ENCODE peak calls at places on chromosomes 6 and 20, in nine cellular contexts. A is Peyer's patch; D is activated naive CD4-positive, alpha-beta T cell treated with anti-CD3 and anti-CD28 coated beads, Interleukin-2, amount 10 ng/mL, durations not matched to agents 7 days and 5 days; I is NCI-H1105 treated with DMSO at 0.1 percent for 48 hours; F is NCI-H510A treated with DMSO at 0.1 percent for 48 hours; R is fibroblast of mammary gland; V is fibroblast of the conjunctiva; P is left cardiac atrium; G is non-pigmented ciliary epithelial cell. C is an unnamed sample.

GRCh38 chr6:99563056-99563723 is 5.3 kb downstream of the CCNC start:
- DNase-seq in I (no peak), F (no peak), A (no peak), P (no peak), G (no peak), R (no peak), D (no peak), V (no peak), C (peak)

GRCh38 chr6:54273214-54273820 is 34.9 kb upstream of the TINAG start:
- DNase-seq in V (no peak), D (no peak), I (no peak), A (no peak), R (no peak), F (no peak), P (no peak), G (no peak), C (no peak)

GRCh38 chr6:156563710-156564109 is 213.5 kb upstream of the ARID1B start:
- DNase-seq in P (peak), D (no peak), V (no peak), F (peak), I (peak), R (no peak), A (no peak), G (no peak), C (no peak)

GRCh38 chr6:68040312-68040778 is 594.7 kb upstream of the ADGRB3 start:
- DNase-seq in F (no peak), D (no peak), I (no peak), P (no peak), V (no peak), R (no peak), G (no peak), A (no peak), C (no peak)

GRCh38 chr6:17167327-17167979 is 65.6 kb downstream of the STMND1 start:
- DNase-seq in D (no peak), V (peak), R (peak), F (no peak), G (no peak), P (peak), I (no peak), A (no peak), C (no peak)

GRCh38 chr20:25571240-25571639 is 14.1 kb downstream of the NINL start:
- DNase-seq in I (no peak), F (no peak), A (no peak), P (no peak), R (no peak), D (no peak), V (no peak), G (no peak), C (no peak)

GRCh38 chr6:190596-191395 is 101.5 kb upstream of the DUSP22 start:
- DNase-seq in I (peak), D (peak), F (no peak), V (no peak), P (no peak), A (no peak), G (no peak), R (no peak), C (no peak)

GRCh38 chr6:83853968-83854501 is 875 bp downstream of the RIPPLY2 start:
- DNase-seq in V (no peak), A (no peak), P (no peak), F (peak), D (no peak), R (no peak), G (no peak), I (peak), C (no peak)

GRCh38 chr6:90892271-90892670 is 305.4 kb upstream of the MAP3K7 start:
- DNase-seq in I (no peak), R (no peak), P (no peak), D (no peak), V (no peak), A (no peak), G (no peak), F (no peak), C (no peak)

GRCh38 chr6:129766959-129767728 is 57.2 kb upstream of the ARHGAP18 start:
- DNase-seq in F (peak), A (peak), V (no peak), G (no peak), R (peak), D (peak), I (peak), P (no peak), C (no peak)

GRCh38 chr6:37631295-37631694 is 66.4 kb downstream of the MDGA1 start:
- DNase-seq in P (no peak), G (no peak), D (no peak), V (no peak), R (no peak), I (no peak), F (peak), A (no peak), C (no peak)

GRCh38 chr20:21048841-21049273 is 57.3 kb downstream of the LINC00237 start:
- DNase-seq in V (no peak), D (peak), P (peak), F (no peak), I (peak), G (no peak), R (peak), A (peak), C (no peak)

GRCh38 chr20:47480239-47480638 is 21.4 kb upstream of the NCOA3 start:
- DNase-seq in I (no peak), P (no peak), A (no peak), G (no peak), F (no peak), R (no peak), V (no peak), D (no peak), C (no peak)

GRCh38 chr6:149636116-149636515 is 12.4 kb downstream of the KATNA1 start:
- DNase-seq in F (no peak), P (no peak), R (peak), V (peak), G (no peak), I (no peak), D (no peak), A (no peak), C (no peak)

GRCh38 chr20:22904411-22904810 is 130.7 kb upstream of the SSTR4 start:
- DNase-seq in P (no peak), V (no peak), G (no peak), I (no peak), F (no peak), D (no peak), R (peak), A (no peak), C (no peak)

GRCh38 chr6:160917581-160917980 is 74.0 kb upstream of the MAP3K4 start:
- DNase-seq in R (no peak), D (no peak), F (no peak), V (no peak), G (no peak), P (no peak), I (no peak), A (no peak), C (no peak)

GRCh38 chr6:20168668-20169633 is 43.3 kb downstream of the MBOAT1 start:
- DNase-seq in A (no peak), P (no peak), D (no peak), F (no peak), R (peak), V (no peak), I (no peak), G (no peak), C (no peak)

GRCh38 chr6:34039943-34040342 is 105.9 kb downstream of the GRM4 start:
- DNase-seq in R (no peak), V (no peak), A (no peak), P (no peak), G (no peak), D (no peak), I (no peak), F (no peak), C (no peak)

GRCh38 chr6:75230484-75231325 is 12.9 kb downstream of the COX7A2 start:
- DNase-seq in V (peak), A (no peak), D (no peak), R (peak), F (no peak), I (peak), P (no peak), G (no peak), C (no peak)

GRCh38 chr6:127475135-127475822 is 16.1 kb upstream of the KIAA0408 start:
- DNase-seq in R (no peak), A (no peak), V (no peak), F (no peak), I (no peak), G (no peak), P (no peak), D (no peak), C (no peak)

GRCh38 chr6:141965016-141965545 is 167.6 kb upstream of the GJE1 start:
- DNase-seq in V (no peak), F (no peak), A (no peak), G (no peak), I (no peak), D (no peak), P (no peak), R (no peak), C (no peak)

GRCh38 chr6:108294297-108294786 is 512 bp upstream of the AFG1L start:
- DNase-seq in A (no peak), G (no peak), F (peak), V (no peak), D (no peak), P (no peak), R (no peak), I (no peak), C (no peak)

GRCh38 chr20:62837790-62838458 is 21.1 kb downstream of the COL9A3 start:
- DNase-seq in G (no peak), F (no peak), R (peak), D (no peak), I (peak), P (no peak), V (peak), A (peak), C (peak)

GRCh38 chr6:110612298-110612697 is 135.9 kb upstream of the SLC22A16 start:
- DNase-seq in A (no peak), F (no peak), R (no peak), V (no peak), G (no peak), D (no peak), I (no peak), P (no peak), C (no peak)

GRCh38 chr6:33627876-33628275 is 6.8 kb downstream of the ITPR3 start:
- DNase-seq in G (no peak), I (no peak), F (no peak), P (no peak), R (no peak), A (no peak), D (no peak), V (no peak), C (no peak)

GRCh38 chr20:40686893-40687292 is 2.1 kb downstream of the MAFB start:
- DNase-seq in G (no peak), A (no peak), F (no peak), D (no peak), I (no peak), P (no peak), V (no peak), R (no peak), C (no peak)

GRCh38 chr20:41142914-41143313 is 5.6 kb downstream of the PLCG1 start:
- DNase-seq in R (no peak), A (peak), I (no peak), V (no peak), F (no peak), P (no peak), G (no peak), D (peak), C (no peak)